ENCODE peak calls at places on chromosome 9, in five cellular contexts. B is lower lobe of right lung, E is foreskin fibroblast, L is fibroblast of pulmonary artery, W is AG10803. Z is an unnamed sample.

GRCh38 chr9:107158321-107158720 is 124.8 kb upstream of the RAD23B start:
- DNase-seq in E (no peak), L (peak; percentile 57), W (peak; percentile 44), B (no peak), Z (peak; percentile 36)

GRCh38 chr9:114290561-114290986 is 32.3 kb upstream of the ORM1 start:
- DNase-seq in L (no peak), E (no peak), B (peak; percentile 32), W (no peak), Z (no peak)

GRCh38 chr9:127537792-127538191 is 74.3 kb upstream of the STXBP1 start:
- DNase-seq in L (no peak), W (no peak), E (no peak), B (no peak), Z (peak; percentile 30)

GRCh38 chr9:1100945-1101344 is 50.8 kb downstream of the DMRT2 start:
- DNase-seq in B (no peak), W (peak; percentile 45), E (peak; percentile 17), L (peak; percentile 49), Z (peak; percentile 59)

GRCh38 chr9:127779136-127779981 is 893 bp upstream of the SH2D3C start:
- DNase-seq in E (no peak), L (peak; percentile 45), B (no peak), W (no peak), Z (peak; percentile 38)

GRCh38 chr9:135022191-135022870 is 65.1 kb upstream of the OLFM1 start:
- DNase-seq in B (no peak), W (no peak), E (no peak), L (no peak), Z (no peak)

GRCh38 chr9:81619353-81620008 is 69.9 kb downstream of the TLE1 start:
- DNase-seq in L (peak; percentile 36), W (peak; percentile 91), B (no peak), E (peak; percentile 85), Z (no peak)

GRCh38 chr9:137665697-137666504 is 47.1 kb downstream of the EHMT1 start:
- DNase-seq in L (no peak), W (peak; percentile 56), E (peak; percentile 46), B (no peak), Z (no peak)

GRCh38 chr9:122946486-122947003 is 5.7 kb downstream of the RABGAP1 start:
- DNase-seq in W (no peak), E (no peak), L (no peak), B (no peak), Z (no peak)

GRCh38 chr9:129469988-129470316 is 150.9 kb downstream of the C9orf50 start:
- DNase-seq in L (no peak), W (no peak), B (no peak), E (no peak), Z (no peak)

GRCh38 chr9:111812337-111812736 is 17.6 kb upstream of the SHOC1 start:
- DNase-seq in L (no peak), W (no peak), B (no peak), E (no peak), Z (no peak)

GRCh38 chr9:134966697-134967546 is 49.2 kb upstream of the FCN1 start:
- DNase-seq in B (peak; percentile 31), W (no peak), E (no peak), L (no peak), Z (no peak)

GRCh38 chr9:134189475-134190231 is 25.3 kb upstream of the RNU6ATAC start:
- DNase-seq in L (no peak), W (no peak), E (no peak), B (no peak), Z (no peak)

GRCh38 chr9:12776775-12777055 is 1.9 kb downstream of the LURAP1L start:
- DNase-seq in L (peak; percentile 52), W (peak; percentile 54), B (no peak), E (no peak), Z (no peak)

GRCh38 chr9:12774861-12775367 is at the start of gene LURAP1L:
- DNase-seq in W (peak; percentile 80), B (no peak), E (peak; percentile 74), L (peak; percentile 80), Z (peak; percentile 84)

GRCh38 chr9:12775373-12775962 is 648 bp downstream of the LURAP1L start:
- DNase-seq in E (no peak), L (no peak), B (peak; percentile 42), W (no peak), Z (no peak)

GRCh38 chr9:12777149-12778010 is 2.6 kb downstream of the LURAP1L start:
- DNase-seq in L (no peak), E (no peak), B (no peak), W (no peak), Z (no peak)

DNA sequence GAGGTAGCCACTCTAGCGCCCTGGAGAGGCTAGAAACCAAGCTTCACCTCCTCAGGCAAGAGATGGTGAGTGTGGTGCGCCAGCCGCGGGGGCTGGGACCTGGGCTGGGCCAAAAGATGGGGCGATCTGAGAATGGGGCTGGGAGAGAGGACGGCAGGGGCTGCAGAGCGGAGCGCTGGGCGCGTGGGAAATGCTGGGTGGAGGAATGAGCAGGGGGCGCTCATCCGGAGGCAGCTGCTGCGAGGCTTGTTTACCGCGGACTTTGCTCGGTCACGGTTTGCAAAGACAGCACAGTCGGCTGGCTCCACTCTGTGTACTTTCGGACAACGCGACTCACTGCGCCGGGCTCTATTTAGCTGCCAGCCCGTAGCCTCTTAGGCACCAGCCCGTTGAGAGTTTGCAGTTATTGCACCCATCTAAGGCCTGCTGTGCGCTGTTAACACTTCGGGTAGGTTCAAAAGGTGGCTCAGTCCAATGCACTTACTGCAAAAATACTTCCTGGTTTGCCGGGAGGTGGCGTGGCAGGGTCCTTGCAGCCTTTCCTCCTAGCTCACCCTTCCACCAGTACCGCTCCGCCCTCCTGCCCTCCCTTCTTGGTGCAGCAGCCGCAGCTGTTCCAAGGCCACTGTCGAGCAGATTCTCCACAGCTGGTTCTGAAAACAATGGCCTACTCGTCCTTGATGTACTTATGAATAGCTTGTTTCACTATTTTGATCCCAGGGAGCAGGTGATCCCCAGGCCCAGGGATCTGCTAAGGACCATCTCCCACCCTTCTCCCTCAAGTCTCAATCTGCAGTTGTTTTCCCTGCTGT is 1.3 kb downstream of the LURAP1L start:
- DNase-seq in W (peak; percentile 91), E (peak; percentile 88), L (peak; percentile 93), B (peak; percentile 84), Z (peak; percentile 87)
- TF ChIP-seq CTCF in W (peak; percentile 63), E (peak; percentile 51), L (peak; percentile 51), B (peak; percentile 53), Z (peak; percentile 41)

DNA sequence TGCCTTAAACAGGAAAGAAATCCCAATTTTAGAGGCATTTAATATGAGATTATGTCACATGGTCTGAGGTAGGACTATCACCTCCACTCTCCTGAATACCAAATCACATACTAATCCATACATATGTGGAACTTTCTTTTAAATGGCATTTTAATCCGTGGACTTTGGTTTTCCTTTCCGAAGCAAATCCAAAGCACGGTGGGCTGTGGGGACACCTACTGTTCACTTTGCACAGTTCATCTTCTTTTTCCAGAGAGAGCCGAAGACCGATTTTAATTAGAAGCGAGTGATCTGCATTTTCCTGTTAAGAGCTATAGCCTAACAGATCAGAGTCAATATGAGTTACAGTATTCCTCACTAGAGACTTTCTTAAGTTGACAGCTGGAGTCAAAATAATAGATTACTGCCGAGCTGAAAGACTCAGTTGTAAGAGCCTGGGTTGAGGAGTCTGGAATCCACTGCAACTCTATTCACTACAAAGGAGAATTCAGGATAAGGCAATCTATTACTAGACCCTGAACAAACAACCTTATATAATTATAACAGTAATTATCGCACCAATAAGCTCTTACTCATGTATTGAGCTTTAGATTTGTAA is 144.8 kb downstream of the TRPM6 start:
- DNase-seq in E (peak; percentile 23), W (peak; percentile 24), B (no peak), L (peak; percentile 54), Z (peak; percentile 41)
- TF ChIP-seq CTCF in E (peak; percentile 78), W (peak; percentile 84), B (peak; percentile 55), L (peak; percentile 84), Z (peak; percentile 81)

GRCh38 chr9:89996717-89997116 is 391.9 kb downstream of the GADD45G start:
- DNase-seq in E (no peak), B (no peak), W (no peak), L (no peak), Z (peak; percentile 27)
- TF ChIP-seq CTCF in E (no peak), B (peak; percentile 24), W (peak; percentile 23), L (no peak), Z (peak; percentile 24)

GRCh38 chr9:32931129-32931528 is 70.3 kb downstream of the APTX start:
- DNase-seq in L (no peak), B (no peak), E (no peak), W (no peak), Z (no peak)

GRCh38 chr9:32928912-32929311 is 72.5 kb downstream of the APTX start:
- DNase-seq in W (no peak), E (no peak), B (no peak), L (no peak), Z (peak; percentile 5)

GRCh38 chr9:32930486-32930885 is 70.9 kb downstream of the APTX start:
- DNase-seq in W (no peak), B (no peak), L (no peak), E (no peak), Z (no peak)

GRCh38 chr9:32928145-32928763 is 73.2 kb downstream of the APTX start:
- DNase-seq in B (no peak), W (peak; percentile 3), L (peak; percentile 68), E (peak; percentile 12), Z (peak; percentile 80)

GRCh38 chr9:32926901-32927300 is 74.5 kb downstream of the APTX start:
- DNase-seq in E (peak; percentile 7), L (peak; percentile 11), W (peak; percentile 6), B (no peak), Z (peak; percentile 37)
- TF ChIP-seq CTCF in E (no peak), L (no peak), W (no peak), B (no peak), Z (no peak)

GRCh38 chr9:126335837-126336236 is 9.2 kb downstream of the MVB12B start:
- DNase-seq in W (no peak), L (no peak), E (no peak), B (no peak), Z (no peak)
- TF ChIP-seq CTCF in W (no peak), L (no peak), E (no peak), B (no peak), Z (no peak)

GRCh38 chr9:116491219-116491618 is 195.9 kb upstream of the TRIM32 start:
- DNase-seq in L (peak; percentile 33), E (no peak), W (no peak), B (no peak), Z (no peak)
- TF ChIP-seq CTCF in L (no peak), E (no peak), W (no peak), B (no peak), Z (no peak)

DNA sequence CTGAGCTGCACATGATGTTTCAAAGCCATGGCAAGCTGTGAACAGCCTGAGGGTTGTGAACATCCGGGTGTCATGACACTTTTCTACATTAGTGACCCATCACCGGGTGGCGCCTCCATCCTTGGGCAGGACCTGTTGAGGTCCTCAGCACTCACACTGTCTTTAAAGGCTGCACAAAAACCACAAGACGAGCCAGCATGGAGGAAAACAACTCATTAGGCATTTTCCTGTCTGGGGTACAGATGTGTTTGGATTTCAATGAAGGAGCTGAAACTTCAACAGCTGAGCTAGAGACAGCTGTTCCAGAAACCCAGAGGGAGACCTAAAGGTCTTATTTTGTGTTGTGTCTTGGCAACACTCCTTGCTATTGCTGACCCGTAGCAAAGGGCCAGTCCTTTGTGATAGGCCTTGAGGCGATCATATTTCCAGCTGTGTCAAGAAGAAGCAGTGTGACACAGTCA is 151.9 kb upstream of the VLDLR start:
- DNase-seq in W (peak; percentile 45), L (peak; percentile 47), E (no peak), B (peak; percentile 53), Z (peak; percentile 22)
- TF ChIP-seq CTCF in W (no peak), L (no peak), E (no peak), B (no peak), Z (peak; percentile 13)